ENCODE peak calls at places on chromosomes 12 and 14, in ten cellular contexts. W is colonic mucosa, U is uterus, R is natural killer cell, Y is suprapubic skin, Z is activated B cell treated with CpG ODN at 0.5 μM for 24 hours, F is mucosa of descending colon, G is stomach, N is AG04449, E is heart right ventricle. V is an unnamed sample.

GRCh38 chr12:15603461-15604085 is 185.6 kb downstream of the EPS8 start:
- DNase-seq in W (no peak), U (no peak), R (no peak), Y (no peak), Z (no peak), F (no peak), G (no peak), N (no peak), E (no peak), V (no peak)

GRCh38 chr14:104299993-104300761 is 161.8 kb downstream of the KIF26A start:
- DNase-seq in W (no peak), U (peak; percentile 28), R (no peak), Y (no peak), Z (no peak), F (peak; percentile 22), G (peak; percentile 62), N (no peak), E (peak; percentile 56), V (peak; percentile 37)

GRCh38 chr12:59115526-59115925 is 195.2 kb upstream of the LRIG3 start:
- DNase-seq in W (no peak), U (no peak), R (no peak), Y (no peak), Z (no peak), F (no peak), G (no peak), N (no peak), E (no peak), V (no peak)

GRCh38 chr12:3341594-3341993 is 149.4 kb upstream of the PRMT8 start:
- DNase-seq in W (no peak), U (no peak), R (no peak), Y (no peak), Z (no peak), F (no peak), G (no peak), N (no peak), E (peak; percentile 42), V (no peak)

GRCh38 chr12:114812858-114813761 is 129.1 kb upstream of the TBX3 start:
- DNase-seq in W (no peak), U (peak; percentile 64), R (no peak), Y (no peak), Z (no peak), F (no peak), G (no peak), N (no peak), E (no peak), V (no peak)

GRCh38 chr12:91577586-91578539 is 395.2 kb upstream of the DCN start:
- DNase-seq in W (no peak), U (no peak), R (no peak), Y (no peak), Z (no peak), F (no peak), G (no peak), N (no peak), E (no peak), V (no peak)

GRCh38 chr12:2739832-2740641 is 54.7 kb upstream of the FKBP4 start:
- DNase-seq in W (peak; percentile 32), U (no peak), R (no peak), Y (no peak), Z (no peak), F (no peak), G (peak; percentile 35), N (no peak), E (no peak), V (no peak)

GRCh38 chr12:118103231-118103600 is 595 bp downstream of the VSIG10 start:
- DNase-seq in W (peak; percentile 50), U (peak; percentile 26), R (no peak), Y (peak; percentile 79), Z (peak; percentile 18), F (peak; percentile 66), G (no peak), N (no peak), E (peak; percentile 14), V (no peak)

GRCh38 chr14:38556321-38556720 is 300.4 kb upstream of the CLEC14A start:
- DNase-seq in W (no peak), U (no peak), R (no peak), Y (no peak), Z (no peak), F (no peak), G (no peak), N (no peak), E (no peak), V (no peak)

GRCh38 chr14:86790408-86791364 is 1202.3 kb downstream of the GALC start:
- DNase-seq in W (no peak), U (no peak), R (no peak), Y (no peak), Z (no peak), F (no peak), G (no peak), N (no peak), E (no peak), V (no peak)

DNA sequence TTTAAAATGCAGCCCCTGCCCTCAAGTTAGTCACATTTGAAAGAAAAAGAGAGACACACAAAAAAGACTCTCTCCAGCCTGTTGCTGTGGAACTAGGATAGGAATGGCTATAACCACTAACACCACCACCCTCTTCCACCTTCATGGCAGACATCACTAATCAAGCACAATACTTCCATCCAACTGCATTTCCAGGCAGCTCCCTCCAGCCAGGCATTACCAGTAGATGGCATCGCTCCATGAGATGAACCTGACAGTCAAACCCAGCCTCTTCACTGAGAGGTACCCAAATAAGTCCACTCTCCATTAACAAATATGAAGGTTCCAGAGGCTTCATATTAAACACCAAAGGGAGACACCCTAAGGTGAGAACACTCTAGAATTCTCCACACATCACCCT is 24.4 kb downstream of the SLC8B1 start:
- DNase-seq in W (no peak), U (no peak), R (no peak), Y (no peak), Z (no peak), F (no peak), G (no peak), N (no peak), E (no peak), V (no peak)
- TF ChIP-seq CTCF in W (no peak), U (no peak), R (no peak), Y (no peak), Z (no peak), F (no peak), G (no peak), N (no peak), E (no peak), V (no peak)

GRCh38 chr12:110846615-110847566 is at the start of gene CCDC63:
- DNase-seq in W (peak; percentile 55), U (peak; percentile 17), R (peak; percentile 20), Y (peak; percentile 82), Z (peak; percentile 45), F (peak; percentile 71), G (peak; percentile 58), N (no peak), E (peak; percentile 50), V (peak; percentile 62)
- TF ChIP-seq CTCF in W (peak; percentile 19), U (peak; percentile 20), R (no peak), Y (peak; percentile 48), Z (no peak), F (peak; percentile 21), G (peak; percentile 13), N (peak; percentile 53), E (peak; percentile 44), V (peak; percentile 24)

DNA sequence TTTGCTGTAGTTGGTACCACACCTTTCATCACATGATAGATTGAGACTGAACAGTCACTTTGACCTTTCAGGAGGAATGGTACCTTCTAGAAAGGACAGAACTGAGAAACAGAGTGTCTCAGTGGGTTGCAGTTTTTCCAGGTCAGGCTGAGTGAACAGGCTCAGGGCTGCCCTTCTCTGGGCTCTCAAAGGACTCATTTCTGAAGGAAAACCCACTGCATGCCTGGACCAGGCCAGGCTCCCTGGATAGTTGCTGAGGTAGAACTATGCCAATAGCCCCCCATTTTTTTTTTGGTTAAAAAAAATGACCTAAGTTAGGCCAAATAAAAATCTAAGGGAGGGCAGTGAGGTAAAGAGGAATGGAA is 148.1 kb upstream of the EGLN3 start:
- DNase-seq in W (no peak), U (no peak), R (no peak), Y (no peak), Z (no peak), F (no peak), G (no peak), N (no peak), E (no peak), V (no peak)
- TF ChIP-seq CTCF in W (peak; percentile 10), U (no peak), R (no peak), Y (no peak), Z (no peak), F (no peak), G (no peak), N (no peak), E (no peak), V (no peak)

GRCh38 chr14:106286697-106287290 is 760.4 kb downstream of the TMEM121 start:
- DNase-seq in W (no peak), U (no peak), R (no peak), Y (no peak), Z (no peak), F (no peak), G (no peak), N (no peak), E (no peak), V (no peak)
- TF ChIP-seq CTCF in W (peak; percentile 22), U (no peak), R (peak; percentile 49), Y (no peak), Z (no peak), F (no peak), G (no peak), N (no peak), E (no peak), V (no peak)